ENCODE peak calls at places on chromosomes 2 and 18, in ten cellular contexts. I is WTC11, V is neural crest cell, J is H1, K is HCT116, C is uterus, P is A549, Q is cardiac muscle cell, W is AG04449, B is stomach. S is an unnamed sample.

GRCh38 chr2:232203936-232204335 is 174.6 kb upstream of the ALPP start:
- DNase-seq in I (no peak), V (no peak), J (no peak), K (no peak), C (no peak), P (no peak), Q (no peak), W (no peak), B (no peak), S (no peak)

GRCh38 chr2:42917374-42918017 is 125.1 kb upstream of the HAAO start:
- DNase-seq in I (no peak), V (no peak), J (no peak), K (no peak), C (peak), P (no peak), Q (no peak), W (peak), B (no peak), S (peak)

GRCh38 chr2:234536218-234536989 is 39.5 kb upstream of the ARL4C start:
- DNase-seq in I (no peak), V (no peak), J (no peak), K (no peak), C (no peak), P (no peak), Q (no peak), W (no peak), B (no peak), S (no peak)

GRCh38 chr18:28511421-28511821 is 334.5 kb upstream of the CDH2 start:
- DNase-seq in I (no peak), V (no peak), J (no peak), K (no peak), C (no peak), P (no peak), Q (no peak), W (no peak), B (no peak), S (no peak)

GRCh38 chr2:54728669-54729120 is 5.2 kb downstream of the EML6 start:
- DNase-seq in I (no peak), V (no peak), J (no peak), K (peak), C (no peak), P (peak), Q (no peak), W (peak), B (no peak), S (no peak)

GRCh38 chr2:165018207-165018606 is 62.9 kb upstream of the SLC38A11 start:
- DNase-seq in I (peak), V (peak), J (no peak), K (no peak), C (no peak), P (no peak), Q (peak), W (no peak), B (no peak), S (no peak)

GRCh38 chr2:205539603-205540002 is 142.7 kb upstream of the NRP2 start:
- DNase-seq in I (no peak), V (no peak), J (no peak), K (peak), C (no peak), P (peak), Q (no peak), W (no peak), B (no peak), S (no peak)

GRCh38 chr2:159089543-159089942 is 121.1 kb downstream of the TANC1 start:
- DNase-seq in I (no peak), V (no peak), J (no peak), K (no peak), C (no peak), P (no peak), Q (no peak), W (no peak), B (no peak), S (no peak)

GRCh38 chr2:20609349-20609994 is 41.4 kb downstream of the HS1BP3 start:
- DNase-seq in I (no peak), V (no peak), J (no peak), K (no peak), C (peak), P (no peak), Q (no peak), W (no peak), B (no peak), S (no peak)

GRCh38 chr2:176643711-176644110 is 374.5 kb downstream of the MTX2 start:
- DNase-seq in I (peak), V (no peak), J (no peak), K (no peak), C (no peak), P (peak), Q (no peak), W (no peak), B (no peak), S (no peak)

GRCh38 chr2:208249241-208249640 is 5.6 kb downstream of the IDH1 start:
- DNase-seq in I (no peak), V (no peak), J (no peak), K (no peak), C (no peak), P (no peak), Q (no peak), W (peak), B (no peak), S (no peak)

GRCh38 chr18:45780568-45780967 is 44.9 kb upstream of the SIGLEC15 start:
- DNase-seq in I (no peak), V (no peak), J (no peak), K (no peak), C (no peak), P (no peak), Q (no peak), W (no peak), B (no peak), S (no peak)

GRCh38 chr2:213251618-213252017 is 32.6 kb upstream of the SPAG16 start:
- DNase-seq in I (no peak), V (no peak), J (no peak), K (peak), C (no peak), P (peak), Q (peak), W (peak), B (no peak), S (no peak)

GRCh38 chr2:211144078-211144477 is 587.7 kb downstream of the CPS1 start:
- DNase-seq in I (no peak), V (no peak), J (no peak), K (peak), C (no peak), P (peak), Q (no peak), W (no peak), B (no peak), S (no peak)

GRCh38 chr2:105701042-105701441 is 43.7 kb upstream of the NCK2 start:
- DNase-seq in I (no peak), V (no peak), J (no peak), K (no peak), C (no peak), P (no peak), Q (peak), W (no peak), B (no peak), S (peak)

GRCh38 chr2:224938670-224939309 is 103.5 kb downstream of the DOCK10 start:
- DNase-seq in I (no peak), V (no peak), J (no peak), K (no peak), C (no peak), P (no peak), Q (peak), W (no peak), B (no peak), S (no peak)

GRCh38 chr2:49843314-49843713 is 689.0 kb upstream of the FSHR start:
- DNase-seq in I (no peak), V (no peak), J (no peak), K (no peak), C (no peak), P (no peak), Q (no peak), W (no peak), B (no peak), S (no peak)
- TF ChIP-seq CTCF in I (no peak), V (no peak), J (peak), K (no peak), C (no peak), P (no peak), Q (no peak), W (no peak), B (no peak), S (no peak)

DNA sequence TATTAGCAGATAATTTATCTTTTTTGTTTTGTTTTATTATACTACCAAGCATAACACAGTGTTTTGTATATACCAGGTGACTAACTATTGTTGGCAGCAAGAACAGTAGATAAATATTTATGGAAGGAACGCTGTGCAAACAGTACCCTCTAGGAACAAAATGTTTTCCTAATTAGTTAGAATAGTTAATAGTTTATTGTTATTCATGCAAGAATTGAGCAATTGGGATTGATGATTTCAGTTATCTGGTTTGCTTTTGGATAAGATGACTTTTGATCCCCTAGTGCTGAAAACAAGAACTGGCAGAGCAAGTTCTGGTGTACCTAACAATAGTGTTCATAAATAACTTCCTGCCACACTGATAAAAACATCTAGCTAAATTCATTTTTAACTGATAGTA is 323.3 kb downstream of the TGIF1 start:
- DNase-seq in I (no peak), V (no peak), J (no peak), K (no peak), C (no peak), P (no peak), Q (no peak), W (no peak), B (no peak), S (no peak)
- TF ChIP-seq CTCF in I (no peak), V (peak), J (no peak), K (no peak), C (no peak), P (no peak), Q (peak), W (no peak), B (no peak), S (no peak)

GRCh38 chr18:37476182-37476581 is 89.4 kb downstream of the CELF4 start:
- DNase-seq in I (peak), V (peak), J (no peak), K (peak), C (no peak), P (peak), Q (peak), W (no peak), B (no peak), S (no peak)
- TF ChIP-seq CTCF in I (peak), V (peak), J (peak), K (peak), C (no peak), P (peak), Q (peak), W (peak), B (no peak), S (no peak)

DNA sequence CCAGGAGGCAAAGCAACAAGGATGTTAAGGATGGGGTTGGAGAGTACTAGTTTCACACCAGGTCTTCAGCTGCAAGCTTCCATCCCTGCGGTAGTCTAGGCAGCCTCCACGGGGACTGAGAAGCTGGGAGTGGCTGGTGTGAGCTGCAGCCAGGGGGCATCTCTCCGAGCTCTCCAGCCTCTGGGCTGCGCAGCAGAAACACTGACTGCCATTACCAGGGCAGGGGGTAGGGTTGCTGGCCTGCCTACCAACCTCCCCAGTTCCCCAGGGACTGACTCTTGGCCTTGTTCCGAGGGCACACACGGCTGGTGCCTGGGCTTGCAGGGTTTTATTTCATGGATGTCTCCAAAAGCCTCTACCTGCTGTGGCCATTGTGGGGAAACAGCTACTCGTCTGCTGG is 15.9 kb downstream of the GATA6 start:
- DNase-seq in I (peak), V (no peak), J (no peak), K (no peak), C (no peak), P (no peak), Q (no peak), W (no peak), B (no peak), S (peak)
- TF ChIP-seq CTCF in I (no peak), V (no peak), J (peak), K (no peak), C (no peak), P (no peak), Q (peak), W (no peak), B (no peak), S (no peak)

DNA sequence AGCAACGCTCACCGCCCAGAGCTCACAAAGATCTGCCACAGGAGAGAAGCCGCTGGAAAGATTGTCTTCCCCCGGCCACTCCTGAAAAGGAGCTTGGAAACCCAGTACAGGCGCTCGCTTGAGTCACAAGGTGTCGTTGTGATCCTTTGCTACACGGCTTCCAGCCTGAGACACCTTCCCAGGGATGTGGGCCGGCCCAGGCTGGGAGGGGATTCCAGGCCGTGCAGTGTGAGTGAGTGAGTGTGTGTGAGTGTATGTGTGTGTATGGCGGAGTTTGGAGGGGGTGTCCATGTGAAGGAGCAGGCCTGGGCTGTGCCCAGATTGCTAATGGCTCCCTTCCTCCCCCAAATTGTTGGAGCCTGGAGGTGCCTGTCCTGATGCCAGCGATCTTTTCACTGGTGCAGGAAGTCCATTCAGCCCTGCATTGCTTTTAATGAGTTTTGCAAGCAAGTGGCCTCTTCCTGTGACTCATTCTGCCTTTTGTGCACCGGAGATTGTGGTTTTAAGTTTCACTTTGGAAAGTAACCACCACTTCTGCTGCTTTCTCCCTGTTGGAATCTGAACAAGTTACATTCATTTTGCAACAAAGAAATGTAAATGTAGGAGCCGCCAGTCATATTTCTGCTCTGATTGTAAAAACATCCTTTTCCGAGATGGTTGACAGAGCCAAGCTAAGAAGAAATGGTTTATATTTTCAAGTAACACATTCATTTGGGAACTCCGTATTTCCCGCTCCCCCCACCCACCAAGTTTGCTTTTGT is 83.7 kb downstream of the LPIN1 start:
- DNase-seq in I (peak), V (peak), J (peak), K (peak), C (peak), P (peak), Q (peak), W (peak), B (peak), S (peak)
- TF ChIP-seq CTCF in I (no peak), V (peak), J (peak), K (peak), C (peak), P (peak), Q (peak), W (peak), B (no peak), S (no peak)

GRCh38 chr2:98586466-98587140 is 21.7 kb downstream of the COA5 start:
- DNase-seq in I (no peak), V (no peak), J (no peak), K (no peak), C (no peak), P (no peak), Q (no peak), W (no peak), B (no peak), S (no peak)
- TF ChIP-seq CTCF in I (no peak), V (no peak), J (no peak), K (no peak), C (no peak), P (no peak), Q (no peak), W (no peak), B (no peak), S (no peak)

GRCh38 chr2:139360654-139361053 is 580.5 kb upstream of the NXPH2 start:
- DNase-seq in I (no peak), V (no peak), J (no peak), K (no peak), C (no peak), P (no peak), Q (no peak), W (no peak), B (no peak), S (no peak)
- TF ChIP-seq CTCF in I (no peak), V (no peak), J (no peak), K (no peak), C (no peak), P (no peak), Q (no peak), W (no peak), B (no peak), S (no peak)

S was measured in lung.